ENCODE peak calls at places on chromosomes 1 and 21, in four cellular contexts. T, J, C and E are unnamed samples.

GRCh38 chr1:226862900-226863299 is 7.5 kb upstream of the PSEN2 start:
- DNase-seq in C (no peak), J (no peak), T (no peak), E (no peak)

GRCh38 chr1:2022063-2022770 is 3.1 kb downstream of the GABRD start:
- DNase-seq in C (no peak), J (no peak), T (no peak), E (no peak)

GRCh38 chr21:44846485-44847260 is 26.8 kb downstream of the PTTG1IP start:
- DNase-seq in C (peak), T (no peak), J (no peak), E (no peak)

GRCh38 chr1:6380037-6380436 is 13.5 kb downstream of the ACOT7 start:
- DNase-seq in C (no peak), T (no peak), J (no peak), E (no peak)

GRCh38 chr21:42568834-42569731 is 55.4 kb downstream of the SLC37A1 start:
- DNase-seq in J (no peak), C (no peak), T (peak), E (no peak)

GRCh38 chr1:21508580-21509350 is 458 bp upstream of the ALPL start:
- DNase-seq in T (peak), J (no peak), C (no peak), E (peak)

GRCh38 chr1:97562096-97562495 is 358.7 kb downstream of the DPYD start:
- DNase-seq in C (no peak), J (no peak), T (no peak), E (no peak)

GRCh38 chr1:227273557-227273956 is 44.7 kb downstream of the CDC42BPA start:
- DNase-seq in J (no peak), T (no peak), C (peak), E (no peak)

GRCh38 chr1:162476620-162477019 is 21.0 kb upstream of the UHMK1 start:
- DNase-seq in C (no peak), J (no peak), T (no peak), E (no peak)

GRCh38 chr1:109959974-109960744 is 24.4 kb upstream of the AHCYL1 start:
- DNase-seq in J (no peak), C (peak), T (peak), E (no peak)

GRCh38 chr1:68207129-68207689 is 25.1 kb downstream of the WLS start:
- DNase-seq in C (no peak), T (no peak), J (no peak), E (no peak)

GRCh38 chr1:109040627-109041613 is 982 bp downstream of the WDR47 start:
- DNase-seq in J (no peak), T (peak), C (no peak), E (peak)

GRCh38 chr1:202861420-202862121 is 27.4 kb downstream of the RABIF start:
- DNase-seq in T (peak), C (peak), J (no peak), E (peak)

GRCh38 chr1:15180189-15180588 is 26.6 kb downstream of the TMEM51 start:
- DNase-seq in C (no peak), T (no peak), J (no peak), E (no peak)

GRCh38 chr21:34274001-34274400 is 89.8 kb upstream of the KCNE2 start:
- DNase-seq in T (no peak), C (no peak), J (no peak), E (no peak)

GRCh38 chr21:31520506-31521163 is 138.9 kb upstream of the SOD1 start:
- DNase-seq in T (no peak), J (no peak), C (no peak), E (no peak)

GRCh38 chr1:184188091-184188490 is 136.6 kb downstream of the TSEN15 start:
- DNase-seq in J (no peak), T (no peak), C (no peak), E (no peak)

GRCh38 chr1:154877370-154877974 is 7.4 kb upstream of the KCNN3 start:
- DNase-seq in C (peak), T (no peak), J (no peak), E (no peak)

GRCh38 chr1:183251959-183252450 is 65.9 kb downstream of the LAMC2 start:
- DNase-seq in T (no peak), C (no peak), J (no peak), E (no peak)

GRCh38 chr1:157766792-157767191 is 10.1 kb downstream of the FCRL2 start:
- DNase-seq in C (no peak), J (no peak), T (no peak), E (no peak)

GRCh38 chr1:214349781-214350180 is 68.8 kb downstream of the SMYD2 start:
- DNase-seq in C (no peak), J (no peak), T (peak), E (no peak)

GRCh38 chr1:155466996-155467395 is 95.6 kb downstream of the ASH1L start:
- DNase-seq in C (no peak), J (no peak), T (no peak), E (no peak)

GRCh38 chr1:212284744-212285684 is at the start of gene PPP2R5A:
- DNase-seq in T (peak), C (peak), J (peak), E (peak)

GRCh38 chr1:156104861-156105546 is 9.5 kb upstream of the LMNA start:
- DNase-seq in T (peak), C (peak), J (no peak), E (peak)

GRCh38 chr1:203271018-203271743 is 34.1 kb upstream of the BTG2 start:
- DNase-seq in T (peak), J (no peak), C (no peak), E (peak)

GRCh38 chr1:58950897-58951296 is 167.1 kb upstream of the JUN start:
- DNase-seq in T (no peak), C (no peak), J (no peak), E (no peak)

GRCh38 chr1:86489242-86489878 is 20.6 kb downstream of the CLCA1 start:
- DNase-seq in C (no peak), T (no peak), J (no peak), E (no peak)

GRCh38 chr1:50214764-50215163 is 106.0 kb downstream of the ELAVL4 start:
- DNase-seq in T (no peak), C (peak), J (no peak), E (no peak)

GRCh38 chr1:60134706-60135105 is 61.1 kb upstream of the C1orf87 start:
- DNase-seq in T (no peak), J (no peak), C (no peak), E (no peak)

GRCh38 chr21:45461369-45461750 is 56.4 kb downstream of the COL18A1 start:
- DNase-seq in C (no peak), T (no peak), J (no peak), E (no peak)

GRCh38 chr1:154425172-154425571 is 20.0 kb downstream of the IL6R start:
- DNase-seq in C (no peak), J (no peak), T (no peak), E (no peak)

GRCh38 chr1:110880708-110881374 is 7.9 kb downstream of the CD53 start:
- DNase-seq in T (no peak), J (no peak), C (no peak), E (peak)

GRCh38 chr1:26225033-26225831 is 8.8 kb upstream of the CEP85 start:
- DNase-seq in C (peak), T (peak), J (no peak), E (peak)

GRCh38 chr1:115829947-115830346 is 11.0 kb downstream of the NHLH2 start:
- DNase-seq in J (no peak), T (peak), C (no peak), E (no peak)

GRCh38 chr1:165639821-165640623 is 9.0 kb downstream of the MGST3 start:
- DNase-seq in J (no peak), C (no peak), T (no peak), E (no peak)

GRCh38 chr1:117575586-117576225 is 30.1 kb upstream of the TENT5C start:
- DNase-seq in J (no peak), C (no peak), T (no peak), E (no peak)

GRCh38 chr1:94105957-94106529 is 14.9 kb downstream of the ABCA4 start:
- DNase-seq in C (no peak), J (no peak), T (no peak), E (no peak)

GRCh38 chr1:218345673-218346390 is 696 bp downstream of the TGFB2 start:
- DNase-seq in J (no peak), C (peak), T (peak), E (peak)

GRCh38 chr1:218347713-218348627 is 2.8 kb downstream of the TGFB2 start:
- DNase-seq in T (no peak), J (no peak), C (no peak), E (no peak)

GRCh38 chr1:218346391-218347204 is 1.5 kb downstream of the TGFB2 start:
- DNase-seq in J (no peak), T (peak), C (no peak), E (no peak)

GRCh38 chr1:218347316-218347712 is 2.2 kb downstream of the TGFB2 start:
- DNase-seq in J (no peak), T (peak), C (no peak), E (no peak)

GRCh38 chr1:218344814-218345672 is at the start of gene TGFB2:
- DNase-seq in J (no peak), C (no peak), T (no peak), E (peak)
- TF ChIP-seq CREM in J (peak), C (no peak), T (no peak), E (peak)

GRCh38 chr1:221101792-221102191 is 222.5 kb downstream of the HLX start:
- DNase-seq in J (no peak), C (no peak), T (no peak), E (no peak)
- TF ChIP-seq CREM in J (no peak), C (no peak), T (no peak), E (no peak)

DNA sequence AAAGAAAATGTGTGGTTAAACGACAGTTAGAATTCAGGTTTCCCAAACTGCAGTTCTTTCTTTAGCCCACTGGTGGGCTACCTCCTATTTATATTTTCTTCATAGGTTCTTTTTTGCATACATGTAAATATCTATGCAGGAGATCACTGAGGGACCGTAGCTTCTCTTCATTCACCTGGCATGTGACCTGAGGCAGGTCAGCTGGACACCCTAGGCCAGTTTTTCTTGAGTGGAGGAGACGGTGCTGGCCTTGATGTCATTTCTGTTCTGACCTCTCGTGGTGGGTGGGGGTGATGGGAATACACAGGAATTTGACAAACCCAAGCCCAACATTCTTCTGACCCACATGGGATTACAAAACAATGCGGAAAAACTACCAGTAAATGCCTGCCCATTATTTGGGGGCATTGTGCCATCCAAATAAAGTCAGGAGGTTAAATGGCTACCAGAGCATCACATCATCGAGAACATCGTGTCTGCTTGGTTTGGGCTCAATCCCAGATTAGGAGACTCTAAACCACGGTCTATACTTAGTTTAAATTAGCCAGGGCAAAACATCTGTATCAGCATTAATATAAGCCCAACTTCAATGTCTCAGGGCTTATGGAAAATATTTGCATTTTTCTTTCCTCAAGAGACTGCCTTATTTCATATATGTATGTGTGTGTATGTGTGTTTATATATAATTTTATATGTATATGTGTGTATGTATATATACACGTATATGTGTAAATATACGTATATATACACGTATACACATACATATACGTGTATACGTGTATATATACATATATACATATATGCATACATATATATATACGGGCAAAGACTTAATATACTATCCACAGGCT is 7.4 kb upstream of the IRF2BP2 start:
- DNase-seq in C (no peak), T (no peak), J (no peak), E (no peak)
- TF ChIP-seq CREM in C (no peak), T (no peak), J (no peak), E (no peak)

GRCh38 chr1:153001382-153001781 is at the start of gene SPRR3:
- DNase-seq in J (no peak), T (no peak), C (no peak), E (no peak)
- TF ChIP-seq CREM in J (no peak), T (no peak), C (no peak), E (no peak)

DNA sequence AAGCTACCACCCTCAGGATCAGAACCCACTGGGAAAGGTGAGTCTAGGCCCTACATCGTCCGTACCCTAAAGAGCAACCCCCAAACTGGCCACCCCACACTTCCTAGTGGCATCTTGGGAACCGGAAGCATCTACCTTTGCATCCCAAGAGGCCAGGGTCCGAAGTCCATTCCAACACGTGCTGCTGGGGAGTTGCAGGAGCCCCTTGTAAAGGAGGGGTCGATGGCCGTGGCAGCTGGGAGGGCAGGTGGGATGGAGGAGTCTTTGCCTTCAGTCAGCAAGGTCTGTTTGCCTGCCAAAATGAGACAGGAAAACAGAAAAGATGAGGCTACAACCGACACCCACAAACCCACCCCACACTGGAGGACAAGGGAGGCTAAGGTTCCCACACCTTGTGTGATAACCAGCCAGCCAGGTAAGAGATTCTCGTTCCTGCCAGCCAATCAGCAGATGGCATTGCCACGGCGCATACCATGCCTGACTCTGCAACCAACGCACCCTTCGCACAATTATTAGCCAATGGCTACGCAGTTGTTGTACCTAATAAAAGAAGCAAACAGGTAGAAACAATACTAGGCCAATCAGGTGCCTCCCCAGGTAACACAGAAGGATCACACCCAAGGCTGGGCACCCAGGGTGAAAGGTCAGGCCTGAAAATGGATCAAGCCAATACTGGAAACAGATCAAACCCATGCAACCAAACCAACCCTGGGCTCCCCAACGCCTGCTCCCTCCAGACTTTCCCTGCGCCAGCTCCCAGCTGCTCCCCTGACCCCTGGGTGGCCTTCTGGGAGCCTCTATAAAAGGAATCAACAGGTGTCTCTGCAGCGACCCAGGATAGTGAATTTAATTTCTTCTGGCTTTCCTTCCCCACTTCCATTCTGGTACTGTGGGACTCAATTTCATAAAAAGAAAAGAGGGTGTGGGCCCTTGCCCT is 35.6 kb downstream of the CASZ1 start:
- DNase-seq in J (no peak), C (no peak), T (no peak), E (no peak)
- TF ChIP-seq CREM in J (no peak), C (no peak), T (no peak), E (no peak)

DNA sequence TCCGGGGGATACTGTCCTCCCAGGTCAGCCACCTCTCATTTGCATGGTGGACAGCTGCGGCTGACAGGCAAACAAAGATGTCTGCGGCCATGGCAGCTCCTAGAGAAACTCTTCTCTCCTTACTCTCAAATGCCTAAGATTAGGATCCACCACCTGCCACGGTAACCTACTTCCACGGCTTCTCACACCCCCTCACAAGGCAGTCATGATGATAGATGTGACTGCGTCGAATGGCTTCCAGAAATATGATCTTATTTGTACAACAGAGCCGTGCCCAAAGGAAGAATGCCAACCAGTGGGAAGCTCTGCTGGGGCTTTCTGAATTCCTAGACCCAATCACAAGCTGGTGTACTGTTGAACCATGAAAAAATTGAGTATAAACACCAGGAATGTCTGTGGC is 73.4 kb downstream of the BACE2 start:
- DNase-seq in J (no peak), T (no peak), C (no peak), E (no peak)
- TF ChIP-seq CREM in J (no peak), T (no peak), C (no peak), E (no peak)

GRCh38 chr21:26809745-26810144 is 35.5 kb downstream of the ADAMTS1 start:
- DNase-seq in T (no peak), C (no peak), J (no peak), E (no peak)

GRCh38 chr21:26814374-26814773 is 30.8 kb downstream of the ADAMTS1 start:
- DNase-seq in T (no peak), C (no peak), J (no peak), E (no peak)

GRCh38 chr21:26813426-26813998 is 31.7 kb downstream of the ADAMTS1 start:
- DNase-seq in T (no peak), C (no peak), J (no peak), E (no peak)

GRCh38 chr21:26810266-26810665 is 34.9 kb downstream of the ADAMTS1 start:
- DNase-seq in T (no peak), J (no peak), C (no peak), E (no peak)

GRCh38 chr21:26811031-26811430 is 34.2 kb downstream of the ADAMTS1 start:
- DNase-seq in C (no peak), J (no peak), T (no peak), E (no peak)
- TF ChIP-seq CREM in C (no peak), J (no peak), T (no peak), E (no peak)

GRCh38 chr1:12073796-12074195 is 10.7 kb downstream of the TNFRSF8 start:
- DNase-seq in J (no peak), C (no peak), T (no peak), E (no peak)

GRCh38 chr1:12078575-12078937 is 15.5 kb downstream of the TNFRSF8 start:
- DNase-seq in J (no peak), T (no peak), C (no peak), E (no peak)

GRCh38 chr1:12072741-12073140 is 9.6 kb downstream of the TNFRSF8 start:
- DNase-seq in C (no peak), T (no peak), J (no peak), E (no peak)

GRCh38 chr1:12076425-12077005 is 13.4 kb downstream of the TNFRSF8 start:
- DNase-seq in C (no peak), J (no peak), T (no peak), E (peak)

GRCh38 chr1:12075195-12076114 is 12.4 kb downstream of the TNFRSF8 start:
- DNase-seq in J (no peak), T (no peak), C (no peak), E (peak)
- TF ChIP-seq CREM in J (no peak), T (no peak), C (no peak), E (peak)

DNA sequence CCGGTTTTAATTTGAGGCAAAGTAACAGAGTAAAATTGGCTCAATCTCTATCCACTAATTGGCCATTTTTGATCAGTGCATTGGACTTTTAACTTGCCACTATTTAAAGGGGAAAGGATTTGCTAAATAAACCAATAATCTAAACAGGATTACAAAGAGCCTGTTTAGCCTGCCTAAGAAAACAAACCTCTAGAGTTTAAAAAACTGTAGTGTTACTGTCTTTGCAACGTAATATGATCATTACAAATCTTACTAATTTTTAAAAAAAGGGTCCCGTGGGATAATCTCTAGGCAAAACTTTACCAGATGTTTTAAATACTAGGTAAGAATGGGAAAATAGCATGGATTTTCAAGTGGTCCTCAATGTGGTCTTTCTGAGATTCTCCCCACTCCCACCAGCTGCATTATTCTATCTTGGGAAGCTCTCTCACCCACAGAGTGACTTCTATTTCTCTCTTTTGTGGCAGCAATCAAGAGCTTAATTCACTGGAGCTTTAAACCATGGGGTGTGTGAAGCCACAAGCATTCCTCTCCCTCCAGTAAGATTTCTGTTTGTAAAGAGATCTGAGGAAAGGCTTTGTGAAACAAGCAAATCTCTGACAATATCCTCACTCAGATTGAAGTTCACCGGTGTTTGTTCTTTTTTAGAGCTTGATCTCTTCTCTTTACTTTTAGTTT is 132.4 kb downstream of the TLR5 start:
- DNase-seq in T (no peak), C (peak), J (no peak), E (no peak)
- TF ChIP-seq CREM in T (no peak), C (no peak), J (no peak), E (no peak)